ENCODE peak calls at places on chromosomes 1 and 21, in ten cellular contexts. F, C, L, T, B, Q, R, H, E and K are unnamed samples.

GRCh38 chr1:38576241-38576640 is 283.3 kb downstream of the RRAGC start:
- DNase-seq in B (no peak), C (no peak), H (no peak), L (no peak), T (no peak), E (no peak), Q (no peak), R (no peak), F (no peak), K (no peak)

GRCh38 chr1:159881930-159882839 is 17.8 kb downstream of the CFAP45 start:
- DNase-seq in E (peak), C (peak), Q (peak), F (peak), R (peak), L (no peak), B (peak), T (no peak), H (peak), K (peak)

GRCh38 chr1:147084273-147085096 is 87.8 kb downstream of the PRKAB2 start:
- DNase-seq in F (peak), R (peak), B (peak), H (peak), C (peak), L (peak), E (peak), T (peak), Q (peak), K (peak)

GRCh38 chr1:160704250-160704649 is 7.4 kb downstream of the CD48 start:
- DNase-seq in Q (no peak), C (no peak), H (no peak), F (no peak), T (no peak), L (no peak), E (no peak), B (no peak), R (no peak), K (no peak)

GRCh38 chr1:204628868-204629267 is 56.7 kb downstream of the LRRN2 start:
- DNase-seq in R (no peak), F (no peak), E (no peak), Q (no peak), C (no peak), T (no peak), B (no peak), H (no peak), L (no peak), K (no peak)

GRCh38 chr1:203465943-203466342 is 9.7 kb upstream of the PRELP start:
- DNase-seq in R (no peak), E (peak), L (no peak), T (no peak), H (peak), C (no peak), B (no peak), Q (no peak), F (no peak), K (no peak)

GRCh38 chr1:87560137-87560536 is 231.5 kb downstream of the LMO4 start:
- DNase-seq in T (no peak), E (no peak), F (no peak), R (no peak), L (no peak), C (no peak), H (no peak), Q (no peak), B (no peak), K (no peak)

GRCh38 chr1:88371396-88371795 is 312.7 kb upstream of the PKN2 start:
- DNase-seq in C (no peak), T (no peak), E (no peak), Q (no peak), B (no peak), R (no peak), L (no peak), F (no peak), H (no peak), K (no peak)

GRCh38 chr1:117674521-117675400 is 68.9 kb downstream of the TENT5C start:
- DNase-seq in H (peak), Q (peak), L (peak), F (peak), C (no peak), R (peak), T (no peak), B (no peak), E (no peak), K (peak)

GRCh38 chr21:46663754-46664153 is 28.3 kb downstream of the PRMT2 start:
- DNase-seq in T (no peak), E (no peak), B (no peak), L (no peak), Q (no peak), C (no peak), H (no peak), R (no peak), F (no peak), K (no peak)

GRCh38 chr1:220370041-220370700 is 97.9 kb upstream of the RAB3GAP2 start:
- DNase-seq in C (no peak), R (no peak), H (no peak), L (no peak), E (peak), F (no peak), B (peak), T (peak), Q (no peak), K (no peak)

GRCh38 chr1:58818075-58818474 is 34.2 kb upstream of the JUN start:
- DNase-seq in Q (no peak), L (no peak), T (no peak), H (no peak), F (no peak), E (peak), C (peak), B (no peak), R (no peak), K (no peak)

GRCh38 chr21:29300547-29301138 is 1.9 kb downstream of the BACH1 start:
- DNase-seq in R (no peak), F (no peak), E (peak), C (no peak), Q (no peak), H (no peak), B (no peak), T (no peak), L (peak), K (no peak)

GRCh38 chr1:39745016-39745670 is 6.5 kb downstream of the PPIE start:
- DNase-seq in C (no peak), R (no peak), Q (no peak), L (no peak), T (no peak), F (no peak), B (no peak), E (no peak), H (peak), K (no peak)

GRCh38 chr1:153395136-153395685 is 4.3 kb upstream of the S100A8 start:
- DNase-seq in Q (no peak), R (no peak), C (peak), T (no peak), B (no peak), F (no peak), L (no peak), E (no peak), H (no peak), K (no peak)

GRCh38 chr1:232538224-232538942 is 91.5 kb downstream of the SIPA1L2 start:
- DNase-seq in H (no peak), R (no peak), Q (no peak), B (no peak), L (no peak), E (peak), C (peak), F (no peak), T (no peak), K (no peak)

GRCh38 chr1:25019351-25020172 is 89.5 kb upstream of the RUNX3 start:
- DNase-seq in R (no peak), Q (no peak), H (no peak), L (peak), E (no peak), F (no peak), C (no peak), B (no peak), T (no peak), K (no peak)

GRCh38 chr21:43608225-43608624 is 51.1 kb downstream of the HSF2BP start:
- DNase-seq in L (no peak), R (no peak), C (no peak), Q (no peak), T (no peak), H (no peak), B (no peak), F (no peak), E (peak), K (no peak)

GRCh38 chr21:41611441-41611840 is 103.5 kb upstream of the TMPRSS2 start:
- DNase-seq in Q (no peak), B (no peak), H (no peak), T (no peak), E (no peak), L (no peak), C (no peak), R (no peak), F (no peak), K (no peak)